ENCODE peak calls at places on chromosomes 4 and X, in eight cellular contexts. V is lower lobe of right lung, X is neuronal stem cell, E is body of pancreas, F is HCT116, T is adipocyte, K is transverse colon, H is upper lobe of right lung. M is an unnamed sample.

GRCh38 chr4:108166038-108166437 is 2.7 kb downstream of the LEF1 start:
- DNase-seq in T (no peak), X (no peak), H (no peak), K (no peak), F (no peak), V (no peak), E (no peak), M (no peak)

GRCh38 chrX:9302400-9302799 is 162.5 kb upstream of the TBL1X start:
- DNase-seq in E (no peak), F (no peak), T (no peak), K (no peak), X (no peak), V (no peak), H (no peak), M (no peak)

GRCh38 chrX:153434801-153435200 is 11.1 kb downstream of the TREX2 start:
- DNase-seq in E (no peak), T (no peak), F (no peak), K (no peak), H (no peak), X (no peak), V (no peak), M (no peak)

GRCh38 chr4:104616401-104616820 is 121.7 kb upstream of the CXXC4 start:
- DNase-seq in H (no peak), K (no peak), X (no peak), V (no peak), T (no peak), E (no peak), F (no peak), M (no peak)

GRCh38 chr4:25580633-25581467 is 74.8 kb upstream of the SLC34A2 start:
- DNase-seq in K (no peak), T (no peak), X (no peak), F (no peak), V (no peak), E (no peak), H (no peak), M (peak; percentile 27)

GRCh38 chr4:109434793-109435080 is 1.1 kb downstream of the SEC24B start:
- DNase-seq in X (no peak), F (no peak), E (no peak), H (no peak), V (no peak), T (no peak), K (no peak), M (no peak)

GRCh38 chr4:898869-899555 is 33.1 kb downstream of the GAK start:
- DNase-seq in F (no peak), E (no peak), H (no peak), V (no peak), T (no peak), K (no peak), X (no peak), M (no peak)

GRCh38 chrX:41350150-41350975 is 16.4 kb downstream of the DDX3X start:
- DNase-seq in T (no peak), K (no peak), F (no peak), X (no peak), V (no peak), H (no peak), E (no peak), M (no peak)

GRCh38 chr4:174156239-174156826 is 127.1 kb downstream of the FBXO8 start:
- DNase-seq in K (no peak), H (no peak), F (peak; percentile 48), V (no peak), X (peak; percentile 23), T (peak; percentile 82), E (no peak), M (peak; percentile 10)

GRCh38 chr4:95156452-95156765 is 392.4 kb downstream of the UNC5C start:
- DNase-seq in F (no peak), K (no peak), V (no peak), T (no peak), E (no peak), X (no peak), H (no peak), M (no peak)

GRCh38 chrX:153969904-153970397 is 1.7 kb downstream of the HCFC1 start:
- DNase-seq in F (no peak), H (no peak), K (no peak), E (no peak), V (no peak), X (no peak), T (peak; percentile 52), M (no peak)

GRCh38 chr4:3770323-3771166 is 4.4 kb downstream of the ADRA2C start:
- DNase-seq in H (no peak), E (no peak), X (no peak), V (no peak), T (no peak), K (no peak), F (no peak), M (no peak)

GRCh38 chr4:178577933-178578332 is 1135.7 kb upstream of the AGA start:
- DNase-seq in X (no peak), H (no peak), V (no peak), T (no peak), E (no peak), F (no peak), K (no peak), M (peak; percentile 20)

GRCh38 chrX:150201841-150202240 is 161.3 kb upstream of the MAMLD1 start:
- DNase-seq in T (no peak), H (no peak), E (no peak), X (no peak), F (no peak), K (no peak), V (no peak), M (no peak)

GRCh38 chrX:29941292-29941691 is 274.1 kb upstream of the MAGEB2 start:
- DNase-seq in H (no peak), T (no peak), K (no peak), F (no peak), V (no peak), X (no peak), E (no peak), M (no peak)

GRCh38 chrX:20151689-20152088 is 10.1 kb upstream of the EIF1AX start:
- DNase-seq in K (no peak), V (no peak), T (no peak), X (no peak), H (no peak), F (no peak), E (no peak), M (no peak)

GRCh38 chr4:151439320-151439719 is 30.3 kb downstream of the FHIP1A start:
- DNase-seq in K (no peak), T (no peak), V (no peak), H (no peak), F (no peak), E (no peak), X (no peak), M (no peak)

GRCh38 chr4:61400446-61400845 is 200.3 kb downstream of the ADGRL3 start:
- DNase-seq in F (no peak), K (no peak), E (no peak), H (no peak), X (no peak), V (no peak), T (no peak), M (no peak)

GRCh38 chr4:118954246-118954645 is 65.6 kb downstream of the SYNPO2 start:
- DNase-seq in X (no peak), F (peak; percentile 15), V (no peak), E (no peak), H (no peak), T (peak; percentile 70), K (no peak), M (no peak)

GRCh38 chrX:123077671-123078070 is 106.4 kb upstream of the GRIA3 start:
- DNase-seq in X (no peak), H (no peak), T (peak; percentile 32), V (no peak), E (no peak), F (no peak), K (no peak), M (no peak)
- H3K36me3 ChIP-seq in X (no peaks in the 10 kb centered on the region), H (no peaks in the 10 kb centered on the region), T (no peaks in the 10 kb centered on the region), V (no peaks in the 10 kb centered on the region), E (no peaks in the 10 kb centered on the region), F (no peaks in the 10 kb centered on the region), K (no peaks in the 10 kb centered on the region), M (no peaks in the 10 kb centered on the region)

DNA sequence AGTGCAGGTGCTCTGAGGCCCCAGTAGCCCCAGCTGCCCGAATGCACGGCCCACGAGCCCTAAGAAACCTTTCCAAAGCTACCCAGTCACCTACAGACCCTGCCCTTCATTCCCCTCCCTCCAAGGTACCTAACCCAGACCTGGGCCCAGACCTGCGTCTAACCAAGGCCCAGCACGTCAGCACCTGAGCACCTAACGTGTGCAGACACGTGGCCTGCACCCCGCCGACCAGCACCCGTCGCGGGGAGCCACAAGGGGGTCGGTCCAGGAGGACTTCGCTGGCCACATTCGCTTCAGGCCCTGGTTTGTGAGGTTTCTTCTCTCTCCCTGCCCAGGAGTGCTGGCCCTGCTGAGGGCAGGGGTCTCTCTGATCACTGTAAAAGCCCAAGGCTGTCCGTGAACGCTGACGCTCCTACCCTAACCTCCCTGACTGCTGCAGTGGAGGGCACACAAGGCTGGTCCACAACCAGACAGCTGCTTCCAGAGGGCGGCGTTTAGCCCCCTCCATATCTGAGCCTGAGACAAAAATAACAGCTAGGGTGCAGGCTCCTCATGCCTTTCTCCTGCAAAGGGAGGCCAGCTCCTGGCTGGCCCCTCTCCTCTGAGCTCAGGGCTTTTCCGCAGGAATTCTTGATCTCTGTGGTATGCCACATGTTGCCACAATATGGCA is 31.8 kb downstream of the WDR1 start:
- DNase-seq in X (no peak), F (no peak), T (no peak), K (peak; percentile 5), E (peak; percentile 9), H (peak; percentile 55), V (peak; percentile 36), M (no peak)
- H3K4me1 ChIP-seq in X (no peaks in the 10 kb centered on the region), F (no peaks in the 10 kb centered on the region), T (peaks cover 14% of the 10 kb centered on the region), K (peaks cover 9% of the 10 kb centered on the region), E (peaks cover 8% of the 10 kb centered on the region), H (peaks cover 20% of the 10 kb centered on the region), V (peaks cover 4% of the 10 kb centered on the region), M (no peaks in the 10 kb centered on the region)

GRCh38 chrX:81291996-81292395 is 90.1 kb downstream of the SH3BGRL start:
- DNase-seq in K (no peak), F (no peak), V (no peak), T (no peak), H (no peak), E (no peak), X (no peak), M (no peak)

GRCh38 chrX:81294101-81294500 is 92.2 kb downstream of the SH3BGRL start:
- DNase-seq in H (no peak), E (no peak), K (no peak), F (no peak), X (no peak), T (no peak), V (no peak), M (no peak)
- H3K9me3 ChIP-seq in H (no peaks in the 10 kb centered on the region), E (no peaks in the 10 kb centered on the region), K (no peaks in the 10 kb centered on the region), F (no peaks in the 10 kb centered on the region), X (peaks cover 5% of the 10 kb centered on the region), T (peaks cover 29% of the 10 kb centered on the region), V (peaks cover 8% of the 10 kb centered on the region), M (peaks cover 18% of the 10 kb centered on the region)

GRCh38 chr4:158835456-158836369 is 66.9 kb downstream of the FNIP2 start:
- DNase-seq in T (no peak), H (no peak), K (no peak), F (no peak), V (no peak), E (peak; percentile 36), X (no peak), M (no peak)

GRCh38 chr4:158829254-158829653 is 60.4 kb downstream of the FNIP2 start:
- DNase-seq in F (no peak), H (no peak), K (no peak), X (no peak), V (no peak), T (no peak), E (no peak), M (no peak)

GRCh38 chr4:158836828-158837449 is 68.1 kb downstream of the FNIP2 start:
- DNase-seq in K (no peak), T (no peak), V (no peak), F (no peak), H (no peak), X (no peak), E (no peak), M (no peak)

GRCh38 chr4:158837527-158838141 is 68.8 kb downstream of the FNIP2 start:
- DNase-seq in H (no peak), K (no peak), X (no peak), F (no peak), V (no peak), T (no peak), E (no peak), M (no peak)

GRCh38 chr4:158833602-158834001 is 64.8 kb downstream of the FNIP2 start:
- DNase-seq in V (no peak), H (no peak), K (no peak), X (no peak), T (no peak), F (no peak), E (no peak), M (no peak)
- H3K36me3 ChIP-seq in V (peaks cover 44% of the 10 kb centered on the region), H (peaks cover 60% of the 10 kb centered on the region), K (peaks cover 26% of the 10 kb centered on the region), X (no peaks in the 10 kb centered on the region), T (peaks cover 74% of the 10 kb centered on the region), F (no peaks in the 10 kb centered on the region), E (no peaks in the 10 kb centered on the region), M (no peaks in the 10 kb centered on the region)